ENCODE peak calls at places on chromosomes 13 and 19, in six cellular contexts. Z is mucosa of descending colon, Y is BJ, I is fibroblast of pulmonary artery, M is pancreas, J is omental fat pad. W is an unnamed sample.

GRCh38 chr13:111326981-111327642 is 6.7 kb downstream of the TEX29 start:
- DNase-seq in I (no peak), J (no peak), M (no peak), Y (no peak), Z (no peak), W (no peak)

GRCh38 chr19:19459099-19459498 is 53.6 kb downstream of the GATAD2A start:
- DNase-seq in Y (no peak), Z (no peak), J (no peak), M (no peak), I (peak), W (no peak)

GRCh38 chr19:49832556-49832955 is 14.5 kb downstream of the MED25 start:
- DNase-seq in I (no peak), Z (no peak), M (no peak), J (no peak), Y (no peak), W (no peak)

GRCh38 chr13:32115069-32115468 is 83.5 kb downstream of the FRY start:
- DNase-seq in M (no peak), J (no peak), Z (no peak), I (no peak), Y (no peak), W (no peak)

GRCh38 chr13:21203132-21203531 is 26.7 kb downstream of the MRPL57 start:
- DNase-seq in Z (no peak), J (no peak), M (no peak), Y (no peak), I (no peak), W (peak)

GRCh38 chr19:39262496-39262895 is 5.7 kb upstream of the IFNL2 start:
- DNase-seq in Y (no peak), J (no peak), Z (no peak), M (no peak), I (no peak), W (no peak)

GRCh38 chr13:50409186-50409585 is 393.9 kb downstream of the KCNRG start:
- DNase-seq in J (no peak), Z (no peak), I (no peak), Y (no peak), M (no peak), W (no peak)

GRCh38 chr19:43719378-43719868 is 3.5 kb downstream of the IRGC start:
- DNase-seq in J (no peak), I (no peak), Y (no peak), Z (no peak), M (no peak), W (no peak)

GRCh38 chr19:2041686-2042484 is 9.2 kb downstream of the MKNK2 start:
- DNase-seq in J (peak), Z (peak), M (peak), Y (no peak), I (peak), W (peak)

GRCh38 chr13:111904166-111904565 is 162.8 kb upstream of the SOX1 start:
- DNase-seq in Z (no peak), J (no peak), Y (no peak), I (no peak), M (no peak), W (no peak)

GRCh38 chr13:62879071-62879470 is 1463.4 kb upstream of the PCDH20 start:
- DNase-seq in M (no peak), J (no peak), Z (no peak), Y (peak), I (peak), W (peak)

GRCh38 chr13:27176772-27177171 is 5.2 kb upstream of the USP12 start:
- DNase-seq in Y (no peak), I (no peak), M (no peak), Z (no peak), J (no peak), W (no peak)

GRCh38 chr13:112170823-112171569 is 104.0 kb downstream of the SOX1 start:
- DNase-seq in M (no peak), J (no peak), Z (no peak), Y (no peak), I (no peak), W (no peak)

GRCh38 chr19:13151605-13152355 is 1.6 kb downstream of the IER2 start:
- DNase-seq in J (peak), Z (peak), M (peak), Y (peak), I (peak), W (peak)

GRCh38 chr19:13152356-13152853 is 2.2 kb downstream of the IER2 start:
- DNase-seq in Y (no peak), M (no peak), J (no peak), I (no peak), Z (no peak), W (no peak)

GRCh38 chr19:13153627-13154240 is 3.5 kb downstream of the IER2 start:
- DNase-seq in J (no peak), Y (no peak), I (peak), Z (peak), M (peak), W (peak)

GRCh38 chr19:13154241-13154778 is 4.1 kb downstream of the IER2 start:
- DNase-seq in I (peak), Z (peak), M (peak), Y (peak), J (peak), W (peak)

DNA sequence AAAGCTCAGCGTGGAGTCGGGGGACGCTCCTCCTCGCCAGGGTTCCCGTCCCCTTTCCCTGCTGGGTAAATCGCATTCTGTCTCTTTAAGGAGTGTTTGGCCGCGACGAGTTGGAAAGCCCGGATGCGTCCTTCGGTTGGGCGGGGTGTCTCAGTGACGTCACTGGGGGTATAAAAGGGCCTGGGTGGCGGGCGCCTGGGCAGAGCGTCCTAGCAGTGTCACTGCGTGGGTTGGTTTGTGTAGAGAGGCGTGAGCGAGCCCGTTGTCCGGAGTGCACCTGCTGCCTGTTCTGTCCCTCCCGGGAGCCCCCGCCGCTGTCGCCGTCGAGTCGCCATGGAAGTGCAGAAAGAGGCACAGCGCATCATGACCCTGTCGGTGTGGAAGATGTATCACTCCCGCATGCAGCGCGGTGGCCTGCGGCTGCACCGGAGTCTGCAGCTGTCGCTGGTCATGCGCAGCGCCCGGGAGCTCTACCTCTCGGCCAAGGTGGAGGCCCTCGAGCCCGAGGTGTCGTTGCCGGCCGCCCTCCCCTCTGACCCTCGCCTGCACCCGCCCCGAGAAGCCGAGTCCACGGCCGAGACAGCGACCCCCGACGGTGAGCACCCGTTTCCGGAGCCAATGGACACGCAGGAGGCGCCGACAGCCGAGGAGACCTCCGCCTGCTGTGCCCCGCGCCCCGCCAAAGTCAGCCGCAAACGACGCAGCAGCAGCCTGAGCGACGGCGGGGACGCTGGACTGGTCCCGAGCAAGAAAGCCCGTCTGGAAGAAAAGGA is 2.8 kb downstream of the IER2 start:
- DNase-seq in Z (peak), J (peak), Y (peak), I (peak), M (peak), W (peak)
- TF ChIP-seq CTCF in Z (no peak), J (no peak), Y (peak), I (no peak), M (no peak), W (no peak)

DNA sequence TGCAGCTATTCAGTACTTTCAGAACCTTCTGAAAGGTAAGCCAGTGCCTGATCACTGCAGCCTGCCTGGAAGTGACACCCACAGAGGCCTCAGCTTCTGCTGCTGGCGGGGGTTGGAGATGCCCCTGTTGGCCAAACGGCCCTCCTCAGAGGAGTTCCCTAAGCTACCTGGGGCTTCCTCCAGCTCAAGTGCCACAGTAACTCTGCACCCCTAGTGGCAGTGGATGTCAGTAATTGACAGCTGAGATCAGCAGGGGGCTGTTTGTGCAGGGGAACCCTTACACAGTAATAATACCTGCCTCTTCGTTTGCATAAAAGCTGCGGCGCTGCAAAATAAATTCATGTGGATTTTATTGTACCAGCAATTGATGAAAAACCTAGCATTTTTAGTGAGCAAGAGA is 28.9 kb downstream of the TDRD12 start:
- DNase-seq in I (no peak), M (no peak), J (no peak), Z (peak), Y (no peak), W (peak)
- TF ChIP-seq CTCF in I (no peak), M (no peak), J (no peak), Z (no peak), Y (no peak), W (no peak)

GRCh38 chr19:10871711-10872550 is 578 bp downstream of the CARM1 start:
- DNase-seq in Y (no peak), M (peak), J (no peak), Z (peak), I (no peak), W (peak)
- TF ChIP-seq CTCF in Y (peak), M (no peak), J (no peak), Z (no peak), I (no peak), W (no peak)

DNA sequence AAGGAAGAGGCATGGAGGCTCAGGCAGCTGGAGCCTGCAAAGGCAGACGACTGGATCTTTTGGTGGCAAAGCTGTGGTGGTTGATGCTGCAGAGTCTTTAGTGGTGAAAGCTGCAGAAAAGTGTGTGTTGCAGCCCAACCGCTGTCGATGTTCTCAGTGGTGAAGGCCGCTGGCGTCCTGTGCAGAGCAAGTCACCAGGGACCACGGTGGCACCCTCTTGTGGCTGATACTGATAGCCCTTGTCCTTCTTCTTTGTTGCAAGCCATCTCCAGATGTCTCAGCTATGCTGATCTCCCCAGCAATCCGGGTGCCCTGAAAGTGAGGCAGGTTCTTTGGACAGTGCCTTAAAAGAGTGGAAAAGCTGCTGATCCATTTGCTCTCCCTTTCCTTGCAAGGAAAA is 610.9 kb upstream of the PCDH9 start:
- DNase-seq in I (no peak), Y (no peak), Z (peak), J (no peak), M (no peak), W (no peak)
- TF ChIP-seq CTCF in I (no peak), Y (no peak), Z (no peak), J (no peak), M (no peak), W (no peak)

GRCh38 chr19:14516048-14516534 is 2.1 kb downstream of the DNAJB1 start:
- DNase-seq in I (no peak), J (no peak), Z (peak), Y (no peak), M (no peak), W (no peak)
- TF ChIP-seq CTCF in I (no peak), J (no peak), Z (no peak), Y (no peak), M (no peak), W (peak)

GRCh38 chr13:102591988-102592781 is 4.6 kb upstream of the TPP2 start:
- DNase-seq in I (peak), J (peak), M (peak), Y (peak), Z (peak), W (peak)
- TF ChIP-seq CTCF in I (peak), J (peak), M (peak), Y (peak), Z (peak), W (peak)

GRCh38 chr19:4178990-4179389 is 3.4 kb downstream of the SIRT6 start:
- DNase-seq in J (no peak), Y (no peak), M (no peak), I (no peak), Z (no peak), W (no peak)
- TF ChIP-seq CTCF in J (no peak), Y (no peak), M (no peak), I (no peak), Z (no peak), W (no peak)

GRCh38 chr13:91400094-91400462 is 1.7 kb downstream of the GPC5 start:
- DNase-seq in Z (no peak), J (no peak), Y (no peak), I (no peak), M (no peak), W (no peak)

GRCh38 chr13:91401916-91402315 is 3.5 kb downstream of the GPC5 start:
- DNase-seq in Z (no peak), Y (no peak), I (no peak), J (no peak), M (no peak), W (no peak)

GRCh38 chr13:91399189-91400093 is 1.0 kb downstream of the GPC5 start:
- DNase-seq in M (no peak), J (no peak), Y (no peak), Z (no peak), I (no peak), W (no peak)

GRCh38 chr13:91398413-91399188 is at the start of gene GPC5:
- DNase-seq in M (peak), I (peak), Y (no peak), Z (peak), J (peak), W (peak)

DNA sequence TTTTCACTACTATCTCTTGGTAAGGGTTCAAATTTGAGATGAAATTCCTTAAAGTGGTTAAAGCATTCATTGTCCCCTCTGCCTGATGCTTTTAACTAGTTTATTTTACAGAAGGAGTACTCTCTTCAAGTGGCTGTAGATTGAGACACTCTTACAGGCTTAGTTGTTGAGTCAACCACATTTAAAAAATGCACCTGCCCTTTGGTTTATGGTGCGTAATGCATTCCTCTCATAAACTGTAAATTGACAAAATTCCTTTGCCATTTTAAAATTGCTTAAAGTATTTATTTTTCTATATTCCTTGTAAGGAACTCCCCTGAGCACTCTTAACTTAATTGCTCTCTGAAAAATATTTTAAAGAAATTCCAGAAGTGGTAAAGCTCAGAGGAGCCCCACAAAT is 826 bp upstream of the GPC5 start:
- DNase-seq in Z (no peak), Y (no peak), M (no peak), J (no peak), I (no peak), W (no peak)
- TF ChIP-seq CTCF in Z (no peak), Y (no peak), M (no peak), J (no peak), I (no peak), W (no peak)

DNA sequence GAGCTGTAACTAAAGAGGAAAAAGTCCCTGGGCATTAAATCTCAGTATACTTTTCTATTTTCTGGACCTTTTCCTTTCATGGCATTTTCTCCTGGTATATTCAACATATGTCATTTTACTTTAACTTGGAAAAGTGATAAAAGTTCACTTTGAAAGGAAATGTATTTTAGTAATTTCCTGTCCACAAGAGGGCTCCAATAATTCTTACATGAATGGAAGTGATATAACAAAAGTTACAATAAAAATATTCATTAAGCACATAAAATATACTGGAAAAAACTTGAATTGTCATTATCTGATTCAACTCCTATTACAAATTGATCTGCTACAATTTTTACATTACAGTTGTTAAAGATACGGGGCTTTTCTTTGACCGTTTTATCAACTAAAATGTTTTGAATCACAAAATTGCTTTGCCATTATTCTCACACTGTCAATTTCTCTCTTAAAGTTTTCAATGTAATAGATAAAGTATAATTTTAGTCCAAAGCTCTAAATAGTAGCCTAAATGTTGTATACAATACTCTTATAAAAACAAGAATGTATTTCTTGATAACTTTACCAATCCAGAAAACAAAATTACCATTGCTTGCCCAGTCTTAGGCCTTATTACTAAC is 4.9 kb downstream of the UBL3 start:
- DNase-seq in J (no peak), Y (no peak), M (no peak), I (peak), Z (no peak), W (peak)
- TF ChIP-seq CTCF in J (no peak), Y (peak), M (peak), I (peak), Z (no peak), W (peak)

W was measured in MCF 10A.